ENCODE peak calls at places on chromosomes 13 and 19, in seven cellular contexts. P is gastrocnemius medialis, D is colonic mucosa, S is heart left ventricle, X is body of pancreas, J is heart right ventricle, W is A549. L is an unnamed sample. For H3K4me1, the result is how much of the 10 kb centered on the place peaks cover.

GRCh38 chr13:40490086-40490723 is 176.2 kb downstream of the FOXO1 start:
- DNase-seq in J (no peak), X (peak), S (no peak), D (peak), P (no peak), W (no peak), L (no peak)

GRCh38 chr19:2523630-2524311 is 47.8 kb downstream of the GADD45B start:
- DNase-seq in D (no peak), S (no peak), W (peak), X (no peak), P (no peak), J (no peak), L (no peak)

GRCh38 chr19:10780368-10780767 is 55.6 kb downstream of the TMED1 start:
- DNase-seq in S (peak), J (no peak), P (peak), D (no peak), W (no peak), X (peak), L (peak)

GRCh38 chr13:113841355-113841653 is 22.6 kb downstream of the GAS6 start:
- DNase-seq in X (no peak), P (no peak), D (no peak), J (no peak), W (no peak), S (no peak), L (no peak)

GRCh38 chr13:94362411-94362909 is 117.0 kb downstream of the DCT start:
- DNase-seq in J (no peak), D (peak), P (peak), W (peak), X (peak), S (peak), L (peak)

GRCh38 chr13:67549331-67549730 is 319.2 kb upstream of the PCDH9 start:
- DNase-seq in X (no peak), P (no peak), W (peak), D (no peak), J (no peak), S (no peak), L (no peak)

GRCh38 chr13:94712287-94712811 is at the start of gene SOX21:
- DNase-seq in D (no peak), W (peak), P (no peak), X (no peak), S (no peak), J (no peak), L (no peak)

GRCh38 chr13:105090244-105090643 is 1445.2 kb downstream of the EFNB2 start:
- DNase-seq in D (no peak), S (no peak), X (no peak), P (no peak), J (no peak), W (no peak), L (no peak)

GRCh38 chr13:27964741-27965323 is 4.3 kb downstream of the CDX2 start:
- DNase-seq in D (peak), X (no peak), S (no peak), P (no peak), W (no peak), J (no peak), L (no peak)

GRCh38 chr13:27280009-27280646 is 9.5 kb downstream of the RASL11A start:
- DNase-seq in W (no peak), D (no peak), J (no peak), X (no peak), S (no peak), P (no peak), L (no peak)

GRCh38 chr13:25933520-25933919 is 118.3 kb downstream of the SHISA2 start:
- DNase-seq in S (no peak), J (no peak), D (no peak), W (no peak), P (no peak), X (no peak), L (no peak)

GRCh38 chr19:38849746-38850230 is at the start of gene HNRNPL:
- DNase-seq in W (no peak), S (peak), X (no peak), D (peak), P (no peak), J (peak), L (peak)

GRCh38 chr19:42191855-42192254 is 25.6 kb downstream of the DEDD2 start:
- DNase-seq in P (no peak), S (no peak), W (peak), X (no peak), J (no peak), D (peak), L (peak)

GRCh38 chr19:54995561-54995960 is 29.4 kb downstream of the NLRP2 start:
- DNase-seq in P (no peak), X (no peak), D (no peak), S (no peak), J (no peak), W (no peak), L (no peak)

GRCh38 chr19:55341191-55342043 is 1.7 kb downstream of the KMT5C start:
- DNase-seq in X (peak), J (peak), P (peak), S (peak), D (peak), W (peak), L (peak)

DNA sequence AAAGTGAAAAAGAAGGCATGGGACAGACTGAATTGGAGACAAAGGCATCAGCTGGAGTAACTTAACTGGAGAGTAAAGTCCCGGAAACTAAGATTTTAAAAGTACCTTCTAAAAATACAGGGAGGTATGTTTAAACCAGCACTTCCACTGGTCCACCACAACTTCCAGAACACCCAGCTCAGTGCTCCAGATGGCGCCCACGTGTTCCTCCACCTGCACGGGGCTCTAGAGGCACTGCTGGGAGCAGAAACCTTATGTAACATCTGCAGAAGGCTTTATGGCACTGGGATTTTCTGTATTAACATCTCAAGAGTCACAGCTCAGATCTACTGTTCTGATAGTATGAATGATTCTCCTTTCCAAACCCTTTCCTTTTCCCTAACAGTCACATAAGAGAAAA is 252.1 kb downstream of the DCLK1 start:
- DNase-seq in S (no peak), W (no peak), J (no peak), X (no peak), P (no peak), D (no peak), L (no peak)
- H3K4me1 ChIP-seq in S (under half), W (under half), J (under half), X (under half), P (under half), D (under half), L (under half)

GRCh38 chr13:99377641-99378040 is 70.4 kb upstream of the GPR183 start:
- DNase-seq in S (no peak), X (no peak), J (no peak), P (no peak), W (no peak), D (no peak), L (no peak)
- H3K4me1 ChIP-seq in S (under half), X (under half), J (under half), P (under half), W (under half), D (under half), L (under half)

GRCh38 chr19:4707322-4707721 is 16.3 kb downstream of the DPP9 start:
- DNase-seq in W (no peak), X (no peak), P (peak), J (no peak), S (peak), D (no peak), L (no peak)
- H3K4me1 ChIP-seq in W (under half), X (half or more), P (half or more), J (under half), S (under half), D (under half), L (under half)

GRCh38 chr19:47663911-47664771 is 49.1 kb upstream of the EHD2 start:
- DNase-seq in P (peak), D (peak), J (no peak), X (peak), S (peak), W (peak), L (peak)
- H3K4me1 ChIP-seq in P (half or more), D (under half), J (half or more), X (under half), S (under half), W (half or more), L (under half)

GRCh38 chr19:35718345-35719041 is 690 bp downstream of the KMT2B start:
- DNase-seq in J (peak), W (peak), X (peak), D (peak), P (no peak), S (peak), L (peak)

GRCh38 chr19:35717665-35718344 is at the start of gene KMT2B:
- DNase-seq in W (peak), J (no peak), P (peak), S (peak), X (no peak), D (no peak), L (no peak)

GRCh38 chr19:35715981-35716734 is 1.6 kb upstream of the KMT2B start:
- DNase-seq in S (no peak), P (no peak), J (peak), W (peak), D (peak), X (peak), L (peak)

GRCh38 chr19:35716735-35716984 is 1.1 kb upstream of the KMT2B start:
- DNase-seq in J (no peak), D (no peak), P (no peak), S (peak), X (no peak), W (no peak), L (no peak)

GRCh38 chr19:35716985-35717664 is 678 bp upstream of the KMT2B start:
- DNase-seq in D (peak), J (peak), X (peak), P (peak), W (peak), S (peak), L (peak)
- H3K4me1 ChIP-seq in D (under half), J (under half), X (under half), P (under half), W (under half), S (under half), L (under half)

DNA sequence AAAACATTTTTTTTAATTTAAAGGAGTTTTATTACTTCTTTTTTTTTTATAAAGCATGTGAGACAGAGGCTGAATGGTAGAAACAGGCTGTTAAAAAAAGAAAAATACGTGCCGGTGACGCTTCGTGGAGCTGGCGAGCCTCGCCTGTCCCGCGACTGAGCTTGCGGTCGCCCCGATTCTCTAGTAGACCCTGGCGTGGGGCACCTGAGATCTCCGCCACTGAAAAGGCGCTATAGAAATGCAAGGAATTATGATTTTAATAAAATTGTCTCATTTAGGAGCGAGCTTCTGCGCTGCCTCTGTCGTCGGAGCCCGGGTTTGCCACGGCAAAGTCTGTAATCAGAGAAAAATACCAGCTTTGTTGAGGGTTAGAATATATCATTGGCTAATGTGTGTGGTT is 18.4 kb downstream of the NFIX start:
- DNase-seq in P (no peak), W (no peak), J (no peak), S (no peak), X (no peak), D (no peak), L (no peak)
- H3K4me1 ChIP-seq in P (half or more), W (under half), J (half or more), S (under half), X (under half), D (under half), L (under half)

DNA sequence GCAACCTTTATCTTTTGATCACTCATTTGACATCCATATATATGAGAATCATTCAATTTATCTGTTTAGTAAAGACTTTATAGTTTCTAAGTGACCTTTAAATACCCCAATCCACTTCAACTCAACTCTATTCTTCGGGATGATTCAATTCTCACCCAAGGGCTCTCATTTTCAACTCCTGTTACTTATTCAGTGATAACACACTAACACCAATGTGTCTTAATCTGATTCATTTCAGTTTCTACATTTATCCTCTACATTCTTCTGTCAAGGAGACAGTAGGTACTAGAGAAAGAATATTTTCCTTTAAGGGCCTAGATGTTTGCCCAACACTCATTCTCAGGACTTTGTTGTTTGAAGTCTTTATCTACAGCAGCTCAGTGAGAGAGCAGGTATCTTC is 7.1 kb downstream of the ARGLU1 start:
- DNase-seq in J (no peak), D (no peak), P (no peak), W (no peak), X (no peak), S (no peak), L (no peak)
- H3K4me1 ChIP-seq in J (half or more), D (under half), P (half or more), W (under half), X (half or more), S (under half), L (under half)

DNA sequence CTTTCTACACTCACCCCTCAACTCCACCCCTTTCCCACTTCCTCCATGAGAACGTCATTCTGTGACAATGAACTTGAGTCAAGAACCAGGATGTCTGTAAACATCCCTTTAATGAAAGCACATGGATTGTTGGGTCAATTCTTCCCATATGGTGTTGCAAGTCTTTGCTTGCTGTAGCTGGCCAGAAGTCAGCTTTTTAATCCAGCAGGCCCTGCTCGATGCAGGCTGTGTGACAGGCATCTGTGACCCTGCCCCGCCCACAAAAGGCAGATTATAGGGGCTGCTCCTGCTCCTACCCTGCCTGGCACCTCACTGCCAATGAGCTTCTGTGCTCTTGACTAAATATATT is 78.0 kb downstream of the STARD13 start:
- DNase-seq in S (peak), J (no peak), X (no peak), D (no peak), W (no peak), P (no peak), L (no peak)
- H3K4me1 ChIP-seq in S (under half), J (half or more), X (half or more), D (under half), W (under half), P (under half), L (under half)

DNA sequence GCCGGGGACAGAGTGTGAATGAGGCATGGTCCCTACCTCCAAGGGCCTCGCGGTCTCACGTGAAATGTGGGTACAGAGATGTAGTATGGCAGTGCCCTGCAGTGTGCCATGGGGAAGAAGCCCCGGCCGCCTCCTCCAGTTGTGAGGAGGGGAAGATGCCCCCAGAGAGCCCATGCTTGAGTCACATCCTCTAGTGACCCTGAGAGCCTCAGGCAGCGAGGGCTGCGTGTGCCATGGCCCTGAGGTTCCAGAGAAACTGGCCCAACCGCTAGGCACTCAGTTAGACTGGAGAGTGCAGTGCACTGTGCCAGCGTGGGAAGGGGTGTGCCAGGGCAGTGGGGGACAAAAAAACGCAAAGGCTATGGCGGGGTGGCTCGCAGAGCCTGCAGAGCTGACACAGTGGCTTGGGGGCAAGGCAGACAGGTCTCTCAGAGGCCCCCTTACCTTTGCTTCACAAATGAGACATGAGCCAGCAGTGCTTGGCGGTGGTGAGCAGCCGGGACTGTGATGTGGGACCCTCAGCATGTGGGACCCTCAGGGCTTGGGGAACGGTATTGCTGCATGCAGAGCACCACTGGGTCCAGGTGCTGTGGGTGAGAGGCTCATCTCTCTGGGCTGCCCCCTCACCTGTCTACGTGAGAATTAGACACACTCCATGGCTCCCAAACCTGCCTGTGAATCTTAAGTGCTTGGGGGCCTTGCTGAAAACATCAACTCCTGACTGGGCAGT is 106.4 kb downstream of the COL4A2 start:
- DNase-seq in S (no peak), X (no peak), P (no peak), W (no peak), J (no peak), D (no peak), L (no peak)
- H3K4me1 ChIP-seq in S (half or more), X (under half), P (half or more), W (under half), J (half or more), D (under half), L (under half)

GRCh38 chr19:19558636-19559035 is 20.6 kb downstream of the CILP2 start:
- DNase-seq in S (no peak), D (no peak), P (no peak), W (no peak), X (no peak), J (no peak), L (no peak)
- H3K4me1 ChIP-seq in S (under half), D (under half), P (under half), W (under half), X (under half), J (under half), L (under half)

L was measured in lung.